ENCODE peak calls at places on chromosomes 11 and 22, in five cellular contexts. O is aorta, H is NCI-H510A, V is HS-27A, I is frontal cortex. C is an unnamed sample.

GRCh38 chr11:62427630-62428233 is 8.9 kb downstream of the SCGB1A1 start:
- DNase-seq in O (no peak), H (no peak), V (peak; percentile 58), I (no peak), C (peak; percentile 62)

GRCh38 chr11:117823941-117824420 is 563 bp downstream of the FXYD2 start:
- DNase-seq in O (peak; percentile 75), H (no peak), V (no peak), I (no peak), C (no peak)

GRCh38 chr11:125069008-125069407 is 5.9 kb downstream of the SLC37A2 start:
- DNase-seq in O (no peak), H (no peak), V (no peak), I (no peak), C (no peak)

GRCh38 chr11:83284501-83285051 is 1.6 kb downstream of the CCDC90B start:
- DNase-seq in O (no peak), H (no peak), V (no peak), I (no peak), C (no peak)

GRCh38 chr11:100576044-100577021 is 110.8 kb upstream of the ARHGAP42 start:
- DNase-seq in O (no peak), H (no peak), V (no peak), I (peak; percentile 17), C (peak; percentile 22)

GRCh38 chr11:131688056-131688693 is 317.8 kb downstream of the NTM start:
- DNase-seq in O (no peak), H (no peak), V (no peak), I (peak; percentile 92), C (peak; percentile 46)

GRCh38 chr22:43957871-43958270 is 2.6 kb downstream of the SAMM50 start:
- DNase-seq in O (no peak), H (no peak), V (no peak), I (no peak), C (no peak)

GRCh38 chr11:30326911-30327310 is 4.0 kb downstream of the ARL14EP start:
- DNase-seq in O (no peak), H (no peak), V (no peak), I (no peak), C (no peak)

GRCh38 chr11:87290304-87290922 is 252.7 kb downstream of the TMEM135 start:
- DNase-seq in O (no peak), H (no peak), V (no peak), I (peak; percentile 33), C (no peak)

GRCh38 chr11:123474994-123475393 is 44.9 kb downstream of the GRAMD1B start:
- DNase-seq in O (no peak), H (no peak), V (no peak), I (no peak), C (no peak)

GRCh38 chr11:78354741-78355705 is 62.6 kb downstream of the GAB2 start:
- DNase-seq in O (no peak), H (no peak), V (no peak), I (no peak), C (no peak)

GRCh38 chr11:120432056-120433018 is 79.2 kb upstream of the GRIK4 start:
- DNase-seq in O (no peak), H (no peak), V (peak; percentile 88), I (peak; percentile 7), C (peak; percentile 73)

GRCh38 chr22:45197606-45198462 is 34.1 kb downstream of the NUP50 start:
- DNase-seq in O (no peak), H (no peak), V (no peak), I (no peak), C (no peak)

GRCh38 chr11:67666676-67667489 is 7.5 kb downstream of the ALDH3B2 start:
- DNase-seq in O (no peak), H (no peak), V (no peak), I (no peak), C (no peak)

GRCh38 chr11:36411202-36411640 is 98.9 kb downstream of the TRAF6 start:
- DNase-seq in O (peak; percentile 76), H (no peak), V (no peak), I (no peak), C (no peak)

GRCh38 chr22:39254789-39255298 is 10.1 kb upstream of the PDGFB start:
- DNase-seq in O (peak; percentile 82), H (no peak), V (no peak), I (peak; percentile 73), C (peak; percentile 95)

GRCh38 chr22:40898850-40899357 is 37.0 kb upstream of the DNAJB7 start:
- DNase-seq in O (no peak), H (no peak), V (no peak), I (peak; percentile 52), C (no peak)

GRCh38 chr11:67031791-67032561 is 9.0 kb downstream of the SYT12 start:
- DNase-seq in O (no peak), H (no peak), V (no peak), I (no peak), C (peak; percentile 96)

GRCh38 chr11:64094463-64095223 is 58.9 kb downstream of the FLRT1 start:
- DNase-seq in O (no peak), H (no peak), V (peak; percentile 75), I (no peak), C (peak; percentile 98)

GRCh38 chr22:47155131-47155885 is 392.9 kb downstream of the TBC1D22A start:
- DNase-seq in O (no peak), H (no peak), V (no peak), I (no peak), C (no peak)

GRCh38 chr11:65053826-65054503 is 4.4 kb downstream of the NAALADL1 start:
- DNase-seq in O (no peak), H (no peak), V (no peak), I (no peak), C (no peak)

GRCh38 chr11:120881591-120881990 is 142.3 kb upstream of the TBCEL start:
- DNase-seq in O (no peak), H (no peak), V (no peak), I (no peak), C (no peak)

GRCh38 chr11:11963842-11964773 is 44.3 kb downstream of the DKK3 start:
- DNase-seq in O (no peak), H (no peak), V (no peak), I (no peak), C (no peak)

GRCh38 chr11:111674941-111675340 is 72.7 kb downstream of the SIK2 start:
- DNase-seq in O (no peak), H (no peak), V (no peak), I (no peak), C (no peak)

GRCh38 chr22:46011627-46012181 is 34.7 kb upstream of the WNT7B start:
- DNase-seq in O (no peak), H (no peak), V (no peak), I (no peak), C (no peak)

GRCh38 chr11:115284766-115285165 is 219.4 kb downstream of the CADM1 start:
- DNase-seq in O (no peak), H (no peak), V (no peak), I (no peak), C (no peak)

GRCh38 chr11:131510662-131511061 is 140.2 kb downstream of the NTM start:
- DNase-seq in O (no peak), H (no peak), V (no peak), I (no peak), C (no peak)

GRCh38 chr11:64339319-64339718 is 685 bp upstream of the CCDC88B start:
- DNase-seq in O (no peak), H (no peak), V (no peak), I (no peak), C (no peak)

GRCh38 chr11:68164437-68164836 is 43.2 kb upstream of the CHKA start:
- DNase-seq in O (no peak), H (no peak), V (no peak), I (no peak), C (no peak)

GRCh38 chr11:59829358-59829757 is 15.9 kb downstream of the CBLIF start:
- DNase-seq in O (no peak), H (no peak), V (no peak), I (no peak), C (no peak)

GRCh38 chr11:61787928-61788491 is 4.4 kb downstream of the TMEM258 start:
- DNase-seq in O (no peak), H (peak; percentile 28), V (no peak), I (no peak), C (peak; percentile 63)

GRCh38 chr11:12229450-12230229 is 119.2 kb downstream of the MICAL2 start:
- DNase-seq in O (no peak), H (no peak), V (no peak), I (no peak), C (no peak)

GRCh38 chr11:111574373-111575230 is 27.6 kb upstream of the SIK2 start:
- DNase-seq in O (no peak), H (no peak), V (no peak), I (no peak), C (no peak)

GRCh38 chr22:26406118-26406517 is 22.9 kb upstream of the ASPHD2 start:
- DNase-seq in O (no peak), H (peak; percentile 47), V (no peak), I (no peak), C (no peak)

GRCh38 chr11:47443028-47443700 is 5.8 kb downstream of the RAPSN start:
- DNase-seq in O (no peak), H (no peak), V (no peak), I (peak; percentile 59), C (no peak)

GRCh38 chr22:43853328-43853931 is 8.9 kb downstream of the SULT4A1 start:
- DNase-seq in O (no peak), H (no peak), V (no peak), I (no peak), C (no peak)

GRCh38 chr11:112771847-112772246 is 189.4 kb upstream of the NCAM1 start:
- DNase-seq in O (no peak), H (no peak), V (no peak), I (no peak), C (no peak)